ENCODE peak calls at places on chromosome 10, in five cellular contexts. N is neuronal stem cell, S is IMR-90, C is mesenchymal stem cell, A is H9. Y is an unnamed sample.

GRCh38 chr10:100510533-100511308 is 8.9 kb downstream of the SEC31B start:
- DNase-seq in N (no peak), S (peak), C (no peak), A (no peak), Y (peak)

GRCh38 chr10:17001297-17001744 is 128.3 kb downstream of the CUBN start:
- DNase-seq in N (no peak), S (no peak), C (peak), A (no peak), Y (no peak)

GRCh38 chr10:96512524-96512991 is 1.2 kb downstream of the TLL2 start:
- DNase-seq in N (no peak), S (peak), C (peak), A (peak), Y (no peak)

GRCh38 chr10:89352039-89352597 is 24.3 kb downstream of the IFIT3 start:
- DNase-seq in N (no peak), S (peak), C (peak), A (no peak), Y (peak)

GRCh38 chr10:103053659-103054581 is 135.8 kb downstream of the CNNM2 start:
- DNase-seq in N (peak), S (peak), C (peak), A (peak), Y (peak)

GRCh38 chr10:93913706-93914105 is 19.9 kb downstream of the SLC35G1 start:
- DNase-seq in N (no peak), S (no peak), C (no peak), A (no peak), Y (no peak)

GRCh38 chr10:99548041-99548530 is 15.3 kb downstream of the NKX2-3 start:
- DNase-seq in N (no peak), S (peak), C (peak), A (peak), Y (no peak)

GRCh38 chr10:124746992-124747391 is 2.8 kb upstream of the FAM53B start:
- DNase-seq in N (no peak), S (no peak), C (no peak), A (no peak), Y (no peak)

GRCh38 chr10:110162749-110163148 is 44.7 kb upstream of the MXI1 start:
- DNase-seq in N (no peak), S (no peak), C (no peak), A (peak), Y (no peak)

GRCh38 chr10:5490032-5490431 is 9.3 kb downstream of the CALML5 start:
- DNase-seq in N (no peak), S (no peak), C (no peak), A (no peak), Y (no peak)

GRCh38 chr10:5485948-5486851 is 13.2 kb downstream of the CALML5 start:
- DNase-seq in N (no peak), S (no peak), C (no peak), A (no peak), Y (no peak)

GRCh38 chr10:5486852-5487235 is 12.5 kb downstream of the CALML5 start:
- DNase-seq in N (no peak), S (no peak), C (no peak), A (no peak), Y (peak)

GRCh38 chr10:5490698-5491464 is 8.5 kb downstream of the CALML5 start:
- DNase-seq in N (no peak), S (no peak), C (no peak), A (no peak), Y (no peak)

GRCh38 chr10:5488272-5489161 is 10.9 kb downstream of the CALML5 start:
- DNase-seq in N (no peak), S (no peak), C (no peak), A (peak), Y (peak)
- H3K18ac ChIP-seq in N (peak), S (no peak), C (no peak), A (peak), Y (no peak)

GRCh38 chr10:33376476-33376875 is 42.0 kb upstream of the NRP1 start:
- DNase-seq in N (no peak), S (peak), C (no peak), A (no peak), Y (no peak)

GRCh38 chr10:33373263-33373662 is 38.8 kb upstream of the NRP1 start:
- DNase-seq in N (no peak), S (no peak), C (no peak), A (no peak), Y (no peak)

GRCh38 chr10:33381391-33381790 is 46.9 kb upstream of the NRP1 start:
- DNase-seq in N (no peak), S (peak), C (no peak), A (no peak), Y (no peak)

GRCh38 chr10:33376976-33377657 is 42.6 kb upstream of the NRP1 start:
- DNase-seq in N (no peak), S (peak), C (peak), A (no peak), Y (no peak)

DNA sequence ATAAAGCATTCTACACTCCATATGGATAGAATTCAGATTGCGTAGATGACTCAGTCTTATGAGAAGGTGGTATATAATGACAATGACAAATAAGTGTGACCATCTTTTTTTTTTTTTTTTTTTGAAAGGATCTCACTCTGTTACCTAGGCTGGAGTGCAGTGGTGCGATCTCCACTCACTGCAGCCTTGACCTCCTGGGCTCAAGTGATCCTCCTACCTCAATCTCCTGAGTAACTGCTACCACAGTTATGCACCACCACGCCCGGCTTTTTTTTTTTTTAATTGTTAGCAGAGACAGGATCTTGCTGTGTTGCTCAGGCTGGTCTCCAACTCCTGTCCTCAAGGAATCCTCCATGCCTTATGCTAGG is 43.2 kb upstream of the NRP1 start:
- DNase-seq in N (no peak), S (peak), C (no peak), A (no peak), Y (no peak)
- H4K91ac ChIP-seq in N (no peak), S (peak), C (no peak), A (no peak), Y (no peak)

GRCh38 chr10:79099898-79100448 is 31.2 kb downstream of the ZMIZ1 start:
- DNase-seq in N (no peak), S (no peak), C (no peak), A (no peak), Y (no peak)
- H3K18ac ChIP-seq in N (peak), S (peak), C (no peak), A (no peak), Y (peak)

GRCh38 chr10:123018531-123018930 is 9.7 kb downstream of the ACADSB start:
- DNase-seq in N (no peak), S (no peak), C (no peak), A (no peak), Y (no peak)
- H4K91ac ChIP-seq in N (no peak), S (no peak), C (no peak), A (no peak), Y (no peak)

GRCh38 chr10:69839696-69840345 is 38.1 kb downstream of the COL13A1 start:
- DNase-seq in N (no peak), S (peak), C (peak), A (no peak), Y (peak)

GRCh38 chr10:69837261-69837660 is 35.6 kb downstream of the COL13A1 start:
- DNase-seq in N (no peak), S (no peak), C (no peak), A (no peak), Y (no peak)

GRCh38 chr10:69838853-69839252 is 37.1 kb downstream of the COL13A1 start:
- DNase-seq in N (no peak), S (peak), C (peak), A (no peak), Y (peak)

GRCh38 chr10:69836728-69837025 is 35.0 kb downstream of the COL13A1 start:
- DNase-seq in N (no peak), S (no peak), C (no peak), A (no peak), Y (no peak)

DNA sequence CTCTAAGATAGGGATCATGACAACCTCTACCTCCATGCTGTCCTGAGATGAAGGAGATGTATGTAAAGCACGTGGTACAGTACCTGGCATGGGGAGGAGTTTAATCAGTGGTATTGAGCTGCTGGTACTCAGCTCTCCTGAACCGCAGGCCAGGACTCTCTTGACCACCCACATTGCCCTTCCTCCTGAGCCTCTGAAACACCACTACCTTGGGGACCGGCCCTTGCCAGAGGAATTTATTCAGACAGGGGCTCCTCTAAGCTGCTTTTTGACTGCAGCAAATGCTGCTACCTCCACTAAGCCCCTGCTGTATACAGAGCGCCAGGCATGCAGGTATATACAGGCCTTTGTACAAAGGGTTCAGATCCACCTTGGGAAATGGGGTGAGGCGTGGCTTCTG is 36.7 kb downstream of the COL13A1 start:
- DNase-seq in N (no peak), S (no peak), C (no peak), A (no peak), Y (peak)
- H3K18ac ChIP-seq in N (peak), S (peak), C (peak), A (no peak), Y (no peak)

GRCh38 chr10:133006806-133007205 is 64.4 kb upstream of the CFAP46 start:
- DNase-seq in N (no peak), S (no peak), C (no peak), A (no peak), Y (no peak)
- H4K91ac ChIP-seq in N (no peak), S (no peak), C (no peak), A (no peak), Y (no peak)

Y was measured in trophoblast cell.